ENCODE peak calls at places on chromosomes 2 and 18, in six cellular contexts. Q is iris pigment epithelial cell; H is endothelial cell of umbilical vein; W is CD8-positive, alpha-beta T cell; T is stimulated activated CD4-positive, alpha-beta T cell treated with anti-CD3 and anti-CD28 coated beads, Interleukin-1b, Interleukin-23, amount 100 ng/mL, for 1 hour; I is head of caudate nucleus. L is an unnamed sample.

GRCh38 chr2:230564805-230565779 is 147.6 kb upstream of the CAB39 start:
- DNase-seq in Q (peak; percentile 72), H (no peak), W (no peak), T (no peak), I (no peak), L (no peak)

GRCh38 chr2:220789961-220790360 is 782.1 kb downstream of the EPHA4 start:
- DNase-seq in Q (peak; percentile 87), H (no peak), W (no peak), T (no peak), I (no peak), L (peak; percentile 67)

GRCh38 chr2:65856928-65857327 is 424.5 kb upstream of the SPRED2 start:
- DNase-seq in Q (no peak), H (no peak), W (no peak), T (no peak), I (no peak), L (peak; percentile 19)

GRCh38 chr2:6184532-6185302 is 492.5 kb downstream of the SOX11 start:
- DNase-seq in Q (peak; percentile 83), H (no peak), W (no peak), T (no peak), I (no peak), L (no peak)

GRCh38 chr2:3223080-3223923 is 154.3 kb downstream of the EIPR1 start:
- DNase-seq in Q (peak; percentile 55), H (peak; percentile 23), W (peak; percentile 40), T (peak; percentile 38), I (no peak), L (peak; percentile 42)

GRCh38 chr2:100321881-100322820 is at the start of gene LONRF2:
- DNase-seq in Q (peak; percentile 9), H (no peak), W (no peak), T (no peak), I (no peak), L (no peak)

GRCh38 chr2:37306024-37306423 is 18.6 kb downstream of the PRKD3 start:
- DNase-seq in Q (no peak), H (peak; percentile 24), W (no peak), T (no peak), I (no peak), L (no peak)

GRCh38 chr2:42567806-42568429 is 514 bp upstream of the MTA3 start:
- DNase-seq in Q (peak; percentile 36), H (no peak), W (peak; percentile 12), T (no peak), I (no peak), L (no peak)

GRCh38 chr18:38445485-38446145 is 880.0 kb upstream of the CELF4 start:
- DNase-seq in Q (no peak), H (no peak), W (no peak), T (no peak), I (no peak), L (peak; percentile 3)

GRCh38 chr2:128790541-128790944 is 471.9 kb upstream of the HS6ST1 start:
- DNase-seq in Q (no peak), H (no peak), W (no peak), T (no peak), I (no peak), L (no peak)

GRCh38 chr18:74281639-74282358 is 10.0 kb downstream of the CYB5A start:
- DNase-seq in Q (peak; percentile 35), H (no peak), W (no peak), T (no peak), I (no peak), L (no peak)

GRCh38 chr2:229176136-229176535 is 95.0 kb downstream of the PID1 start:
- DNase-seq in Q (no peak), H (no peak), W (no peak), T (no peak), I (no peak), L (no peak)

GRCh38 chr18:51195602-51196115 is 1.8 kb downstream of the MEX3C start:
- DNase-seq in Q (peak; percentile 67), H (peak; percentile 80), W (peak; percentile 35), T (no peak), I (no peak), L (peak; percentile 75)

GRCh38 chr2:7812231-7812995 is 869.4 kb upstream of the ID2 start:
- DNase-seq in Q (peak; percentile 29), H (no peak), W (no peak), T (no peak), I (no peak), L (peak; percentile 80)

GRCh38 chr2:27408601-27409320 is 630 bp downstream of the PPM1G start:
- DNase-seq in Q (peak; percentile 4), H (peak; percentile 12), W (no peak), T (no peak), I (no peak), L (peak; percentile 26)

GRCh38 chr2:96594701-96595152 is 43.4 kb downstream of the KANSL3 start:
- DNase-seq in Q (no peak), H (no peak), W (peak; percentile 14), T (no peak), I (no peak), L (no peak)

GRCh38 chr2:55810621-55811020 is 113.0 kb downstream of the EFEMP1 start:
- DNase-seq in Q (peak; percentile 44), H (peak; percentile 40), W (no peak), T (no peak), I (no peak), L (no peak)

GRCh38 chr2:121722479-121722878 is 14.2 kb downstream of the NIFK start:
- DNase-seq in Q (peak; percentile 91), H (no peak), W (no peak), T (no peak), I (no peak), L (peak; percentile 82)

GRCh38 chr2:9909106-9909505 is 42.4 kb upstream of the GRHL1 start:
- DNase-seq in Q (peak; percentile 51), H (no peak), W (no peak), T (no peak), I (no peak), L (peak; percentile 46)

GRCh38 chr18:11487390-11487789 is 122.0 kb upstream of the SLC35G4 start:
- DNase-seq in Q (no peak), H (no peak), W (no peak), T (no peak), I (no peak), L (no peak)

GRCh38 chr18:25113081-25113480 is 238.9 kb downstream of the ZNF521 start:
- DNase-seq in Q (no peak), H (no peak), W (no peak), T (no peak), I (no peak), L (no peak)

GRCh38 chr2:55161295-55162210 is 70.5 kb downstream of the CLHC1 start:
- DNase-seq in Q (no peak), H (peak; percentile 80), W (no peak), T (no peak), I (no peak), L (no peak)

GRCh38 chr2:217219141-217219505 is 359.3 kb upstream of the TNP1 start:
- DNase-seq in Q (no peak), H (no peak), W (no peak), T (no peak), I (no peak), L (no peak)

GRCh38 chr18:43525149-43525548 is 247.9 kb upstream of the SYT4 start:
- DNase-seq in Q (no peak), H (no peak), W (no peak), T (no peak), I (no peak), L (peak; percentile 49)

GRCh38 chr2:232928564-232929302 is 58.7 kb downstream of the SNORC start:
- DNase-seq in Q (no peak), H (no peak), W (no peak), T (no peak), I (no peak), L (no peak)